ENCODE peak calls at places on chromosome 17, in five cellular contexts. One of them, this sample, is unnamed.

GRCh38 chr17:59347975-59348391 is 16.5 kb downstream of the YPEL2 start:
- DNase-seq in foreskin fibroblast: peak
- DNase-seq in cardiac fibroblast: no peak
- DNase-seq in bronchial epithelial cell: no peak
- DNase-seq in IMR-90: no peak
- DNase-seq in this sample: no peak

GRCh38 chr17:48127371-48128051 is 19.9 kb downstream of the SNX11 start:
- DNase-seq in bronchial epithelial cell: peak
- DNase-seq in cardiac fibroblast: peak
- DNase-seq in IMR-90: no peak
- DNase-seq in foreskin fibroblast: peak
- DNase-seq in this sample: peak

GRCh38 chr17:72193395-72194106 is 72.7 kb downstream of the SOX9 start:
- DNase-seq in cardiac fibroblast: peak
- DNase-seq in foreskin fibroblast: peak
- DNase-seq in IMR-90: peak
- DNase-seq in bronchial epithelial cell: peak
- DNase-seq in this sample: peak

GRCh38 chr17:66302761-66303626 is 581 bp downstream of the PRKCA start:
- DNase-seq in bronchial epithelial cell: peak
- DNase-seq in cardiac fibroblast: peak
- DNase-seq in foreskin fibroblast: peak
- DNase-seq in IMR-90: peak
- DNase-seq in this sample: peak

GRCh38 chr17:27824745-27825144 is 24.4 kb upstream of the NOS2 start:
- DNase-seq in bronchial epithelial cell: no peak
- DNase-seq in foreskin fibroblast: no peak
- DNase-seq in cardiac fibroblast: no peak
- DNase-seq in IMR-90: no peak
- DNase-seq in this sample: no peak

GRCh38 chr17:43831633-43832032 is 1.3 kb downstream of the MPP3 start:
- DNase-seq in bronchial epithelial cell: no peak
- DNase-seq in cardiac fibroblast: no peak
- DNase-seq in foreskin fibroblast: no peak
- DNase-seq in IMR-90: no peak
- DNase-seq in this sample: no peak

GRCh38 chr17:75878174-75878998 is at the start of gene TRIM47:
- DNase-seq in bronchial epithelial cell: peak
- DNase-seq in foreskin fibroblast: peak
- DNase-seq in cardiac fibroblast: peak
- DNase-seq in IMR-90: peak
- DNase-seq in this sample: peak

GRCh38 chr17:73985466-73986015 is 217.9 kb upstream of the RPL38 start:
- DNase-seq in foreskin fibroblast: no peak
- DNase-seq in IMR-90: no peak
- DNase-seq in cardiac fibroblast: no peak
- DNase-seq in bronchial epithelial cell: no peak
- DNase-seq in this sample: no peak

GRCh38 chr17:19731626-19732025 is 15.2 kb upstream of the SLC47A2 start:
- DNase-seq in IMR-90: no peak
- DNase-seq in cardiac fibroblast: no peak
- DNase-seq in bronchial epithelial cell: no peak
- DNase-seq in foreskin fibroblast: no peak
- DNase-seq in this sample: no peak

GRCh38 chr17:6072157-6072556 is 2.0 kb downstream of the WSCD1 start:
- DNase-seq in cardiac fibroblast: peak
- DNase-seq in bronchial epithelial cell: peak
- DNase-seq in foreskin fibroblast: peak
- DNase-seq in IMR-90: no peak
- DNase-seq in this sample: peak

GRCh38 chr17:59155439-59156177 is at the start of gene PRR11:
- DNase-seq in bronchial epithelial cell: peak
- DNase-seq in cardiac fibroblast: peak
- DNase-seq in IMR-90: peak
- DNase-seq in foreskin fibroblast: peak
- DNase-seq in this sample: peak

GRCh38 chr17:27976331-27976730 is 66.1 kb upstream of the NLK start:
- DNase-seq in bronchial epithelial cell: no peak
- DNase-seq in foreskin fibroblast: no peak
- DNase-seq in cardiac fibroblast: no peak
- DNase-seq in IMR-90: no peak
- DNase-seq in this sample: no peak

GRCh38 chr17:11555530-11555929 is 42.7 kb upstream of the DNAH9 start:
- DNase-seq in bronchial epithelial cell: no peak
- DNase-seq in IMR-90: no peak
- DNase-seq in cardiac fibroblast: no peak
- DNase-seq in foreskin fibroblast: no peak
- DNase-seq in this sample: no peak

GRCh38 chr17:28509784-28510183 is 3.6 kb downstream of the FOXN1 start:
- DNase-seq in cardiac fibroblast: peak
- DNase-seq in foreskin fibroblast: peak
- DNase-seq in bronchial epithelial cell: peak
- DNase-seq in IMR-90: no peak
- DNase-seq in this sample: no peak

GRCh38 chr17:2004435-2004952 is 20.6 kb downstream of the RTN4RL1 start:
- DNase-seq in cardiac fibroblast: no peak
- DNase-seq in IMR-90: no peak
- DNase-seq in foreskin fibroblast: no peak
- DNase-seq in bronchial epithelial cell: no peak
- DNase-seq in this sample: no peak

GRCh38 chr17:18362509-18363020 is 785 bp downstream of the SHMT1 start:
- DNase-seq in cardiac fibroblast: peak
- DNase-seq in IMR-90: no peak
- DNase-seq in foreskin fibroblast: peak
- DNase-seq in bronchial epithelial cell: peak
- DNase-seq in this sample: peak

GRCh38 chr17:73139296-73139695 is 25.5 kb upstream of the SSTR2 start:
- DNase-seq in IMR-90: no peak
- DNase-seq in bronchial epithelial cell: no peak
- DNase-seq in cardiac fibroblast: no peak
- DNase-seq in foreskin fibroblast: no peak
- DNase-seq in this sample: no peak

GRCh38 chr17:67474081-67474661 is 97.1 kb downstream of the PITPNC1 start:
- DNase-seq in bronchial epithelial cell: no peak
- DNase-seq in foreskin fibroblast: peak
- DNase-seq in cardiac fibroblast: peak
- DNase-seq in IMR-90: peak
- DNase-seq in this sample: peak
- TF ChIP-seq CTCF in bronchial epithelial cell: no peak
- TF ChIP-seq CTCF in foreskin fibroblast: no peak
- TF ChIP-seq CTCF in cardiac fibroblast: peak
- TF ChIP-seq CTCF in IMR-90: no peak
- TF ChIP-seq CTCF in this sample: peak

DNA sequence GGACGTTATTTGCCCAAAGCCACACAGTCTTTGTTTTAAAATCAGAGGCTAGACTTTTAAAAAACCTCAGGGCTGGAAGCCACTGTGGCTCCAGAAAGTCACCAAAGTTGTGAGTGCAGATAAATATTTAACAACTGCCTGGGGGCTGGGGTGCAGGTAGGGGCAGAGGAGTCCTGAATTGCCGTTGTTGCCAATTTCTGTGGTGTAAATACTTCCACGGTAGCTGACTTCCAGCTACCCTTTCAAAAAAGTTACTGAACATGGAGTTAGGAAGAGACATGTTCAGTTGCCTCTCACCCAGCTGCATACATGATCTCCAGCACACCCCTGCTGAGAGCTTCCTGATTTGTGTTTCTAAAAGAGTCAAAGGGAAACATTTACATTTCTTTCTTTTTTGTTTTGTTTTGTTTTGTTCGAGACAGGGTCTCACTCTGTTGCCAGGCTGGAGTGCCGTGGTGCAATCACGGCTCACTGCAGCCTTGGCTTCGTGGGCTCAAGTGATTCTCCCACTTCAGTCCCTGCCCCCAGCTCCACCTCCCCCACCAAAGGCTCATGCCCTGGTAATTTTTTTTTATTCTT is 58.7 kb downstream of the PLXDC1 start:
- DNase-seq in bronchial epithelial cell: no peak
- DNase-seq in foreskin fibroblast: no peak
- DNase-seq in cardiac fibroblast: no peak
- DNase-seq in IMR-90: no peak
- DNase-seq in this sample: no peak
- H3K4me3 ChIP-seq in bronchial epithelial cell: no peak
- H3K4me3 ChIP-seq in foreskin fibroblast: no peak
- H3K4me3 ChIP-seq in cardiac fibroblast: no peak
- H3K4me3 ChIP-seq in IMR-90: no peak
- H3K4me3 ChIP-seq in this sample: no peak

GRCh38 chr17:56893503-56893902 is 20.3 kb downstream of the TRIM25 start:
- DNase-seq in IMR-90: no peak
- DNase-seq in bronchial epithelial cell: no peak
- DNase-seq in cardiac fibroblast: no peak
- DNase-seq in foreskin fibroblast: no peak
- DNase-seq in this sample: no peak

GRCh38 chr17:56892333-56892732 is 21.5 kb downstream of the TRIM25 start:
- DNase-seq in cardiac fibroblast: no peak
- DNase-seq in IMR-90: no peak
- DNase-seq in foreskin fibroblast: no peak
- DNase-seq in bronchial epithelial cell: no peak
- DNase-seq in this sample: no peak

GRCh38 chr17:56890390-56890789 is 23.5 kb downstream of the TRIM25 start:
- DNase-seq in cardiac fibroblast: no peak
- DNase-seq in IMR-90: no peak
- DNase-seq in foreskin fibroblast: no peak
- DNase-seq in bronchial epithelial cell: no peak
- DNase-seq in this sample: no peak

GRCh38 chr17:56890906-56891674 is 22.8 kb downstream of the TRIM25 start:
- DNase-seq in bronchial epithelial cell: no peak
- DNase-seq in cardiac fibroblast: no peak
- DNase-seq in foreskin fibroblast: no peak
- DNase-seq in IMR-90: no peak
- DNase-seq in this sample: no peak

GRCh38 chr17:56891751-56892150 is 22.1 kb downstream of the TRIM25 start:
- DNase-seq in cardiac fibroblast: peak
- DNase-seq in foreskin fibroblast: no peak
- DNase-seq in bronchial epithelial cell: no peak
- DNase-seq in IMR-90: no peak
- DNase-seq in this sample: no peak
- TF ChIP-seq CTCF in cardiac fibroblast: peak
- TF ChIP-seq CTCF in foreskin fibroblast: no peak
- TF ChIP-seq CTCF in bronchial epithelial cell: peak
- TF ChIP-seq CTCF in IMR-90: peak
- TF ChIP-seq CTCF in this sample: peak

DNA sequence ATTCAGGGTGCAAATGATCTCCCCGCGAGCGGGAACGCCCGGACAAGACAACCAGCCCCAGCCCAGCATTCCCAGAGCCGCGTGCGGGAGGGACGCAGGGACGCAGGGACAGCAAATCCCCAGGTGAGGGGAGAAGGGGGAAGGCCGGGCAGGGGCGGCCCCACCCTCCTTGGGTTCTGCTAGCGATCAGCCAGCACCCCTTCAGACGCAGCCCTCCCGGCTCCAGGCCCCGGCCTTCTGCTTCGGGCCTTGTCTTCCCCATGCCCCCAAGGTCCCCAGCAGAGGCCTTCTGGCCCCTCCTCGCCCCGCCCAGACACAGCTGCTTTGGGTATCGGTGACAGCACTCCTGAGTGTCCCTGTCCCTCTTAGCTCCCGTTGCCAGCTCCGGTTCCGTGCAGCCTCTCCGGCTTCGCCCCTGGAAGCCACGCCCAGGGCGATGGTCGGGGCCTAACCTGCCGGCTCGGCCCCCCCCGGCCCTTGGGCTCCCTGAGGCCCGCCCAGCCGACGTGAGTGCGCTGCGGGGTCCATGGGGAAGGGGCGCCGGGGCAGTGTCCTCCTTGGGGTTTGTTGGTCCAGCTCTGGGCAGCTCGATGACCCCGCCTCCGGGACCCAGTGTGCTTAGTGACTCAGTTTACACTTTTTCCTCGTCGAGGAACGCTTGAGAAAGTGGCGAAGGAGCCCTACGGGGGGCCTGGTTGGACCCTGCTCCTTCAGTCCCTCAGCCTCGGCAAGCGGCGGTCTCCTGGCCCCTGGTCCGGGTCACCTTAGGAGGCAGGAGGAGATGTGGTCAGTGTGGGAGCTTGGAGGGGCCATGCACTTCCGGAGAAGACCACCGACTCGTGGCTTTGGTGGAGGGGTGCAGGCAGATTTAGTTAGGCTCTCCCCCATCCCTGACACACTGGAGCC is 50.5 kb upstream of the AMZ2 start:
- DNase-seq in IMR-90: no peak
- DNase-seq in cardiac fibroblast: no peak
- DNase-seq in bronchial epithelial cell: no peak
- DNase-seq in foreskin fibroblast: no peak
- DNase-seq in this sample: no peak
- H3K4me3 ChIP-seq in IMR-90: no peak
- H3K4me3 ChIP-seq in cardiac fibroblast: no peak
- H3K4me3 ChIP-seq in bronchial epithelial cell: no peak
- H3K4me3 ChIP-seq in foreskin fibroblast: no peak
- H3K4me3 ChIP-seq in this sample: no peak

DNA sequence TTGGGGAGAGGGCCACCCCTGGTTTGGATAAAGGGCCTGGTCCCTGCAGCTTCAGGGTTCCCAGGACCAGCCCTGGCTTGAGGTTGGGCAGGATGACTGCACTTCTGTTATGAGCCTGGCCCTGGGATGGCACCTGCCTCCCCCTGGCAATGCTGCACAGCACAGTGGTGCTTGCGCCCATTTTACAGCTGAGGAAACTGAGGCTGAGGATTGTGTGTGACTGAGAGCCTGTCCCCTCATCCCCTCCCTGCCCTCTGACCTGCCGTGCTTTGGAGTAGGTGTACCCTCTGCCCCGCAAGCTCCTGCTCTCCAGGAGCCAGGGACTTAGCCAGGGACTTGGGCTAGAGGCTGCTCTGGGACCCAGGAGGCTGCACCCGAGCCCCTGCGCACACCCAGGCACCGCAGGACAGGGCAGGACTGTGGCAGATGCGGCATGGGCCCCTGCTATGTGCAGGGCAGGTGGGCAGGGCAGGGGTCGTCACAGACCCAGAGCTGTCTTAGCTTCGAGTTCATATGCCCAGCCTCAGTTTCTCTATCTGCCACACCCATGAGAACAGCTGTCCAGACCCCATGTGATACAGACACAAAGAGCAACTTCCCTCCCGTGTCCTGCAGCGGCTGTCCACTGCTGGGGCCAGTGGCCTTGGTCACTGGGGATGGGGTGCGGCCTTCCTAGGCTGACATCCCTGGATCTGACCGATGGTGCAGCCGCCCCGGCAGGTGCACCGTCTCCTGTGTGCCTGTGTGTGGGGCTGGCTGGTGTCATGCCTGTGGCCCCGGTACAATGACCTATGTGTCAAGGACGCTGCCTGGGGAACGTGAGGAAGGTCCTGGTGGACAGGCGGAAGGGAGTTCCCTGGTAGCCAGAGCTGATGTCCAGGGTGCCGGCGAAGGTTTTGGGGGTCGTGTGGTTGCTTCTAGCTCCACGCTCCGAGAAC is 36.6 kb downstream of the BAHCC1 start:
- DNase-seq in bronchial epithelial cell: no peak
- DNase-seq in foreskin fibroblast: no peak
- DNase-seq in cardiac fibroblast: no peak
- DNase-seq in IMR-90: no peak
- DNase-seq in this sample: no peak
- TF ChIP-seq CTCF in bronchial epithelial cell: no peak
- TF ChIP-seq CTCF in foreskin fibroblast: no peak
- TF ChIP-seq CTCF in cardiac fibroblast: no peak
- TF ChIP-seq CTCF in IMR-90: no peak
- TF ChIP-seq CTCF in this sample: no peak